ENCODE peak calls at places on chromosomes 11 and 22, in four cellular contexts. One of them, this sample, is unnamed.

GRCh38 chr11:35045219-35045819 is 93.7 kb upstream of the CD44 start:
- DNase-seq in OCI-LY7: no peak
- DNase-seq in heart right ventricle: no peak
- DNase-seq in neural progenitor cell: no peak
- DNase-seq in this sample: peak; percentile 74

GRCh38 chr11:34052608-34053160 is 1.2 kb downstream of the CAPRIN1 start:
- DNase-seq in neural progenitor cell: peak; percentile 56
- DNase-seq in heart right ventricle: no peak
- DNase-seq in OCI-LY7: peak; percentile 49
- DNase-seq in this sample: no peak

GRCh38 chr11:29217901-29218300 is 798.9 kb downstream of the KCNA4 start:
- DNase-seq in OCI-LY7: no peak
- DNase-seq in neural progenitor cell: no peak
- DNase-seq in heart right ventricle: no peak
- DNase-seq in this sample: no peak

GRCh38 chr11:9530901-9531625 is 42.4 kb upstream of the WEE1 start:
- DNase-seq in OCI-LY7: no peak
- DNase-seq in heart right ventricle: no peak
- DNase-seq in neural progenitor cell: no peak
- DNase-seq in this sample: no peak

GRCh38 chr11:124240621-124241397 is at the start of gene OR8G1:
- DNase-seq in heart right ventricle: no peak
- DNase-seq in OCI-LY7: no peak
- DNase-seq in neural progenitor cell: no peak
- DNase-seq in this sample: no peak

GRCh38 chr11:66727883-66728759 is 895 bp downstream of the SPTBN2 start:
- DNase-seq in neural progenitor cell: peak; percentile 81
- DNase-seq in heart right ventricle: no peak
- DNase-seq in OCI-LY7: peak; percentile 49
- DNase-seq in this sample: no peak

GRCh38 chr11:6635082-6635932 is 16.1 kb upstream of the TPP1 start:
- DNase-seq in neural progenitor cell: no peak
- DNase-seq in heart right ventricle: peak; percentile 81
- DNase-seq in OCI-LY7: no peak
- DNase-seq in this sample: no peak

GRCh38 chr11:118180300-118180703 is 3.9 kb upstream of the SCN2B start:
- DNase-seq in OCI-LY7: peak; percentile 85
- DNase-seq in heart right ventricle: peak; percentile 86
- DNase-seq in neural progenitor cell: peak; percentile 76
- DNase-seq in this sample: no peak

GRCh38 chr11:37957717-37958116 is 1359.7 kb upstream of the RAG2 start:
- DNase-seq in neural progenitor cell: no peak
- DNase-seq in heart right ventricle: no peak
- DNase-seq in OCI-LY7: no peak
- DNase-seq in this sample: no peak

GRCh38 chr22:19785461-19786263 is 25.1 kb downstream of the TBX1 start:
- DNase-seq in OCI-LY7: no peak
- DNase-seq in heart right ventricle: no peak
- DNase-seq in neural progenitor cell: no peak
- DNase-seq in this sample: no peak

GRCh38 chr11:123690490-123690889 is 36.1 kb upstream of the SCN3B start:
- DNase-seq in heart right ventricle: no peak
- DNase-seq in neural progenitor cell: no peak
- DNase-seq in OCI-LY7: no peak
- DNase-seq in this sample: no peak

GRCh38 chr11:17604201-17604912 is 57.3 kb downstream of the OTOG start:
- DNase-seq in heart right ventricle: no peak
- DNase-seq in neural progenitor cell: no peak
- DNase-seq in OCI-LY7: no peak
- DNase-seq in this sample: no peak

GRCh38 chr11:10122337-10123197 is 171.5 kb downstream of the SBF2 start:
- DNase-seq in heart right ventricle: no peak
- DNase-seq in neural progenitor cell: no peak
- DNase-seq in OCI-LY7: no peak
- DNase-seq in this sample: no peak

GRCh38 chr11:35593143-35593542 is 25.1 kb upstream of the FJX1 start:
- DNase-seq in heart right ventricle: no peak
- DNase-seq in neural progenitor cell: no peak
- DNase-seq in OCI-LY7: no peak
- DNase-seq in this sample: no peak

GRCh38 chr22:49993649-49994360 is 18.8 kb downstream of the IL17REL start:
- DNase-seq in neural progenitor cell: no peak
- DNase-seq in heart right ventricle: no peak
- DNase-seq in OCI-LY7: no peak
- DNase-seq in this sample: no peak

GRCh38 chr11:61815790-61816735 is 740 bp downstream of the FADS1 start:
- DNase-seq in neural progenitor cell: peak; percentile 84
- DNase-seq in OCI-LY7: no peak
- DNase-seq in heart right ventricle: peak; percentile 81
- DNase-seq in this sample: peak; percentile 41

GRCh38 chr11:13288375-13289029 is 10.9 kb downstream of the BMAL1 start:
- DNase-seq in heart right ventricle: no peak
- DNase-seq in OCI-LY7: no peak
- DNase-seq in neural progenitor cell: no peak
- DNase-seq in this sample: no peak

GRCh38 chr11:45180888-45181594 is 34.6 kb downstream of the PRDM11 start:
- DNase-seq in neural progenitor cell: peak; percentile 15
- DNase-seq in OCI-LY7: no peak
- DNase-seq in heart right ventricle: peak; percentile 54
- DNase-seq in this sample: peak; percentile 17

GRCh38 chr11:2777396-2777795 is 77.6 kb upstream of the KCNQ1OT1 start:
- DNase-seq in OCI-LY7: no peak
- DNase-seq in neural progenitor cell: no peak
- DNase-seq in heart right ventricle: peak; percentile 2
- DNase-seq in this sample: no peak

GRCh38 chr11:662689-663274 is 25.7 kb downstream of the DRD4 start:
- DNase-seq in OCI-LY7: peak; percentile 53
- DNase-seq in heart right ventricle: peak; percentile 47
- DNase-seq in neural progenitor cell: peak; percentile 65
- DNase-seq in this sample: no peak

GRCh38 chr11:69892237-69892985 is 73.2 kb upstream of the FGF3 start:
- DNase-seq in neural progenitor cell: peak; percentile 65
- DNase-seq in heart right ventricle: no peak
- DNase-seq in OCI-LY7: no peak
- DNase-seq in this sample: no peak
- TF ChIP-seq CTCF in neural progenitor cell: peak; percentile 53
- TF ChIP-seq CTCF in heart right ventricle: no peak
- TF ChIP-seq CTCF in OCI-LY7: no peak
- TF ChIP-seq CTCF in this sample: no peak

GRCh38 chr11:95089620-95090542 is at the start of gene ENDOD1:
- DNase-seq in neural progenitor cell: peak; percentile 94
- DNase-seq in heart right ventricle: peak; percentile 80
- DNase-seq in OCI-LY7: peak; percentile 88
- DNase-seq in this sample: peak; percentile 91
- H3K4me1 ChIP-seq in neural progenitor cell: peaks cover 10% of the 10 kb centered on the region
- H3K4me1 ChIP-seq in heart right ventricle: peaks cover 23% of the 10 kb centered on the region
- H3K4me1 ChIP-seq in OCI-LY7: peaks cover 55% of the 10 kb centered on the region
- H3K4me1 ChIP-seq in this sample: peaks cover 25% of the 10 kb centered on the region

DNA sequence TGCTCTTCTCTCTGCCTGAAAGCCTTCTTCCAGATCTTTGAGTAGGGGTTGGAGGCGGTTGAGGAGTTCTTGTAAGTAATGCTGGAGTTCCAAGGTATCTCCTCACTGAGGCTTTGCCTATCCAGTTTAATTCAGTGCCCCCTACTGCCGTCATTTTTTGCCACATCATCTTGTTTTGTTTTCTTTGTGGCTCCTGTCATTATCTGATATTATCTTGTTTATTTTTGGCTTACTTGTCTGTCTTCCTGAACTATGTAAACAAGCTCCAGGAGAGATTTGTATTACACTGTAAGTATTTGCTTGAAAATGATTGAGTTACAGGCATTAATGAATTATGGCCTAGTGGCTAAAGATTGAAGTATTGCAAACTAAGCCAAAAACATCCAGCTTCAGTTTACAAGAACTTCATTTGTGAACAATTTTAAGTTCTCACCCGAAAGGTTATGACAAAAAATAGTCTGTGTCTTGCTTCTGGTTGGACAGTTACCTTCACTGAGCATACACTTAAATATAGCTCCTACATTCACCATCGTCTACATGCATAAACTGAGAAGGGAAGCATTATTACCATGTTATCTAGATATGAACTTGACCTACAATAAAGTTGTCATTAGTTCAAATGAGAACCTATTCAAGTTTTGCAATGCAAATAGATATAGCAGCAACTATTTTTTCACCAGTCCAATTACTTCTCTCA is 154.8 kb downstream of the ARHGAP42 start:
- DNase-seq in neural progenitor cell: no peak
- DNase-seq in OCI-LY7: no peak
- DNase-seq in heart right ventricle: no peak
- DNase-seq in this sample: no peak
- TF ChIP-seq CTCF in neural progenitor cell: no peak
- TF ChIP-seq CTCF in OCI-LY7: no peak
- TF ChIP-seq CTCF in heart right ventricle: no peak
- TF ChIP-seq CTCF in this sample: no peak

GRCh38 chr22:46117206-46118199 is 32.8 kb upstream of the PPARA start:
- DNase-seq in OCI-LY7: no peak
- DNase-seq in heart right ventricle: no peak
- DNase-seq in neural progenitor cell: no peak
- DNase-seq in this sample: no peak

GRCh38 chr22:46119729-46120419 is 30.5 kb upstream of the PPARA start:
- DNase-seq in OCI-LY7: no peak
- DNase-seq in neural progenitor cell: no peak
- DNase-seq in heart right ventricle: no peak
- DNase-seq in this sample: no peak

GRCh38 chr22:46121079-46121478 is 29.2 kb upstream of the PPARA start:
- DNase-seq in heart right ventricle: no peak
- DNase-seq in neural progenitor cell: no peak
- DNase-seq in OCI-LY7: no peak
- DNase-seq in this sample: no peak

GRCh38 chr22:46120420-46120737 is 29.9 kb upstream of the PPARA start:
- DNase-seq in OCI-LY7: no peak
- DNase-seq in heart right ventricle: no peak
- DNase-seq in neural progenitor cell: no peak
- DNase-seq in this sample: no peak

DNA sequence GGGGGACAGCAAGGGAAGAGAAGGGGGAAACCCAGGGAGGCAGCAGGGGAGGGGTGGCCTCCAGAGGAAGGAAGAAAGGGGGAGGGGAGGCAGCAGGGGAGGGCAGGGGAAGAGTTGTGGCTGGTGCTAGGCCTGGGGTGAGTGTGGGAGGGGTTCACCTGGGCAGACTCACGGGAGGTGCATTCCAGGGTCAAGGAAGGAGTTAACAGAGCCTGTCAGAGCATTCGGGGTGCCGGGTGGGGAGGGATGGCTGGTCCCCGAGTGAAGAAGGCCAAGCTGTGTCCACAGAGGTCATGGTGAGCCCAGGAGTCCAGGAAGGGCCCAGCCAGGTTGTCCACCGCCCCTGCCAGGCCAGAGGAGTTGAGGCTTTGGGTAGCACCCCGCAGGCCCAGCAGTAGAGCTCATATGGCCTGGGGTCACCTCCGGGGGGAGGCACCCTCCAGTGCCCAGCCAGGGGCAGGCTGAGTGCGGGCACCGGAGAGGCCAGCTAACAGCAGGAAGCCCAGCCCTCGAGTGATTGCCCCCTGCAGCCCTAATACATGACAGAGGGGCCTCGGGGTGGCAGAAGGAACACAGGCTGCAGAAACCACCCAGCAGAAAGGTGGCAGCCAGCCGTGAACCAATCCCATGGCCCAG is 31.1 kb upstream of the PPARA start:
- DNase-seq in heart right ventricle: no peak
- DNase-seq in OCI-LY7: no peak
- DNase-seq in neural progenitor cell: no peak
- DNase-seq in this sample: no peak
- H3K4me1 ChIP-seq in heart right ventricle: peaks cover 33% of the 10 kb centered on the region
- H3K4me1 ChIP-seq in OCI-LY7: peaks cover 6% of the 10 kb centered on the region
- H3K4me1 ChIP-seq in neural progenitor cell: no peaks in the 10 kb centered on the region
- H3K4me1 ChIP-seq in this sample: peaks cover 5% of the 10 kb centered on the region

GRCh38 chr22:40856513-40857308 is at the start of the genes ST13 and XPNPEP3:
- DNase-seq in OCI-LY7: peak; percentile 96
- DNase-seq in heart right ventricle: peak; percentile 98
- DNase-seq in neural progenitor cell: peak; percentile 98
- DNase-seq in this sample: peak; percentile 98
- TF ChIP-seq CTCF in OCI-LY7: peak; percentile 57
- TF ChIP-seq CTCF in heart right ventricle: peak; percentile 23
- TF ChIP-seq CTCF in neural progenitor cell: peak; percentile 48
- TF ChIP-seq CTCF in this sample: peak; percentile 42

DNA sequence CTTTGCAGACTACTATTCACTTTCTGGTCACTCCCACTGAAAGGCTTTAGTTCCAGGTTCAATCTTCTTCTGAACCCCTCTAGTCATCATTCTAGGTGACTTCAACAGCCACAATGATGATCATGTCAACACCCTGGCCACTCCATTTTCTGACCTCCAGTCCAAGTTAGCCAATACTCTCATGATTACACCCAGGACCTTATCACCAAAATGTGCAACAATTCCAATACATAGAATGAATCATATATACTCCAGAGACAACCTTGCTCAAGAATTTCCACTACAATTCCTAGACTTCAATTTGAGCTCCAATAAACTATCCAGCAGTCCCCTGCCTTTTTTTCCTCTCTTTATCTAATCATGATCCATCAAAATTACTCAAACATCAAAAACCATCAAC is 70.7 kb downstream of the PAK1 start:
- DNase-seq in neural progenitor cell: no peak
- DNase-seq in OCI-LY7: no peak
- DNase-seq in heart right ventricle: no peak
- DNase-seq in this sample: no peak
- H3K4me1 ChIP-seq in neural progenitor cell: peaks cover 30% of the 10 kb centered on the region
- H3K4me1 ChIP-seq in OCI-LY7: no peaks in the 10 kb centered on the region
- H3K4me1 ChIP-seq in heart right ventricle: peaks cover 9% of the 10 kb centered on the region
- H3K4me1 ChIP-seq in this sample: peaks cover 21% of the 10 kb centered on the region

This sample was measured in CD8-positive, alpha-beta T cell.